ENCODE peak calls at places on chromosomes 3 and 15, in eight cellular contexts. Y is PC-3; G is CD4-positive, CD25-positive, alpha-beta regulatory T cell; D is A673; A is Panc1; N is tibial artery; Q is CD8-positive, alpha-beta memory T cell; K is fibroblast of lung. I is an unnamed sample.

GRCh38 chr15:57703387-57703786 is 3.1 kb upstream of the POLR2M start:
- DNase-seq in D (no peak), Y (peak; percentile 70), N (no peak), G (no peak), A (no peak), Q (peak; percentile 26), K (peak; percentile 61), I (no peak)

GRCh38 chr3:188915137-188915536 is 256.6 kb upstream of the TPRG1 start:
- DNase-seq in N (no peak), Y (no peak), A (no peak), K (peak; percentile 66), Q (no peak), D (no peak), G (no peak), I (no peak)

GRCh38 chr15:99283739-99284138 is 32.5 kb downstream of the LRRC28 start:
- DNase-seq in A (no peak), G (no peak), Y (no peak), K (no peak), N (no peak), D (no peak), Q (no peak), I (no peak)

GRCh38 chr3:124986153-124987143 is 51.9 kb upstream of the MUC13 start:
- DNase-seq in D (peak; percentile 89), Q (no peak), A (no peak), N (peak; percentile 40), G (no peak), Y (peak; percentile 89), K (peak; percentile 98), I (no peak)

GRCh38 chr3:13280856-13281656 is 139.1 kb downstream of the NUP210 start:
- DNase-seq in Q (no peak), K (no peak), A (no peak), G (no peak), D (no peak), N (no peak), Y (no peak), I (no peak)

GRCh38 chr3:193772389-193772788 is 179.4 kb downstream of the OPA1 start:
- DNase-seq in G (no peak), N (no peak), K (no peak), Q (no peak), D (no peak), Y (no peak), A (no peak), I (no peak)

GRCh38 chr15:90960316-90961091 is 5.8 kb downstream of the RCCD1 start:
- DNase-seq in Q (no peak), N (no peak), Y (no peak), D (no peak), K (no peak), A (no peak), G (no peak), I (no peak)

GRCh38 chr3:38585791-38586420 is 63.6 kb downstream of the SCN5A start:
- DNase-seq in Q (no peak), N (peak; percentile 11), D (no peak), A (no peak), Y (no peak), G (no peak), K (no peak), I (no peak)

GRCh38 chr3:128011140-128011539 is 41.1 kb upstream of the SEC61A1 start:
- DNase-seq in Q (no peak), A (no peak), D (peak; percentile 65), N (no peak), K (peak; percentile 29), G (no peak), Y (peak; percentile 70), I (no peak)

DNA sequence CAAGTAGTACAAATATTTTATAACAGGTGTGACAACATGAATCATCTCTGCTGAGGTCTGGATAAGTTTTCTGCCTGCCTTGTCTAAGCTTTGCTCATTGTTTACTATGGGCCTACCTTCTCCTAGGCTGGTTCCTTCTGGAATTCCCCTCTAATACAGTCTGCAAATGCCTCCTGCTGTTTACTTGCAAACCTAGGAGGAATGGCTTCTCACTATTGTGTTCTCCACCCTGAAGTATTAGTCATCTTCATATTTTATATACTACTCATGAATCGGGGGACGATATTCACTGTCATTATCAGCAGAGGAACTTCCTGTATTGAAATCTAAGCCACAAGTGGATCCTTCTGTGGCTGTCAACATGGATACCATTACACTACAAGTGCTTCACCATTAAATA is 154.8 kb downstream of the PLCL2 start:
- DNase-seq in A (peak; percentile 81), K (peak; percentile 96), N (no peak), G (no peak), D (peak; percentile 39), Y (peak; percentile 98), Q (no peak), I (no peak)
- H3K27ac ChIP-seq in A (no peak overlapping the region), K (no peak overlapping the region), N (no peak overlapping the region), G (no peak overlapping the region), D (no peak overlapping the region), Y (peak overlapping the region; percentile 96), Q (no peak overlapping the region), I (no peak overlapping the region)

GRCh38 chr15:25051399-25052154 is 96.8 kb downstream of the SNRPN start:
- DNase-seq in Q (no peak), D (no peak), G (no peak), Y (no peak), A (no peak), N (no peak), K (no peak), I (no peak)

GRCh38 chr15:25054329-25054728 is 99.5 kb downstream of the SNRPN start:
- DNase-seq in D (no peak), N (no peak), Y (no peak), G (no peak), Q (no peak), K (no peak), A (no peak), I (no peak)

GRCh38 chr15:25052191-25052999 is 97.6 kb downstream of the SNRPN start:
- DNase-seq in K (no peak), D (no peak), A (no peak), Q (no peak), G (no peak), N (no peak), Y (no peak), I (peak; percentile 40)

GRCh38 chr15:25054943-25055342 is 100.2 kb downstream of the SNRPN start:
- DNase-seq in G (no peak), Y (no peak), Q (no peak), N (no peak), D (no peak), K (no peak), A (no peak), I (no peak)

GRCh38 chr15:25053000-25053815 is 98.4 kb downstream of the SNRPN start:
- DNase-seq in G (no peak), K (no peak), Y (no peak), A (no peak), Q (no peak), N (no peak), D (no peak), I (no peak)
- H3K9me3 ChIP-seq in G (peaks cover 82% of the 10 kb centered on the region), K (peaks cover 19% of the 10 kb centered on the region), Y (peaks cover 76% of the 10 kb centered on the region), A (peaks cover 76% of the 10 kb centered on the region), Q (peaks cover 86% of the 10 kb centered on the region), N (peaks cover 100% of the 10 kb centered on the region), D (peaks cover 89% of the 10 kb centered on the region), I (peaks cover 76% of the 10 kb centered on the region)

DNA sequence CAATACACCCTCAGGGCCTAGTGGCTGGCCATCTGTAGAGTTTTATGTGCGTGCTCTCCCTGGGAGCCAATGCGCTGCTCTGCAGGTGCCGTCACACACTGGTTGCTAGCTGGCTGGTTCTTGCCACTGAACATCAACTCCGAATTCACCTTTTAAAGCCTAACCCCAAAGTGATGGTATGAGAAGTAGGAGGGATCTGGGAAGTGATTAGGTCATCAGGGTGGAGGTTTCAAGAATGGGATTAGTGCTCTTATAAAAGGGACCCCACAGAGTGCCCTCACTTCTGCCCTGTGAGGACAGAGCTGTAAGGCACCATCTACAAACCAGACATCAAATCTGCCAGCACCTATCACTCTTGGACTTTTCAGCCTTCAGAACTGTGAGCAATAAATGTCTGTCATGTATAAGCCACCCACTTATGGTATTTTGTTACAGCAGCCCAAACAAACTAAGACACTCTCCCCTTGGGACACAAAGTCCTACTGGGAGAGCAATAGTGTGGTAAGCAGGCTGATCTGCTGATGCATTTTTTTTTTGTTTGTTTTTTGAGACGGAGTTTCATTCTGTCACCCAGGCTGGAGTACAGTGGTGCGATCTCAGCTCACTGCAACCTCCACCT is 20.3 kb downstream of the RGMA start:
- DNase-seq in D (peak; percentile 8), A (no peak), K (no peak), Y (no peak), N (no peak), Q (no peak), G (no peak), I (no peak)
- H3K4me1 ChIP-seq in D (peaks cover 13% of the 10 kb centered on the region), A (peaks cover 7% of the 10 kb centered on the region), K (no peaks in the 10 kb centered on the region), Y (peaks cover 23% of the 10 kb centered on the region), N (peaks cover 35% of the 10 kb centered on the region), Q (peaks cover 8% of the 10 kb centered on the region), G (no peaks in the 10 kb centered on the region), I (peaks cover 13% of the 10 kb centered on the region)

DNA sequence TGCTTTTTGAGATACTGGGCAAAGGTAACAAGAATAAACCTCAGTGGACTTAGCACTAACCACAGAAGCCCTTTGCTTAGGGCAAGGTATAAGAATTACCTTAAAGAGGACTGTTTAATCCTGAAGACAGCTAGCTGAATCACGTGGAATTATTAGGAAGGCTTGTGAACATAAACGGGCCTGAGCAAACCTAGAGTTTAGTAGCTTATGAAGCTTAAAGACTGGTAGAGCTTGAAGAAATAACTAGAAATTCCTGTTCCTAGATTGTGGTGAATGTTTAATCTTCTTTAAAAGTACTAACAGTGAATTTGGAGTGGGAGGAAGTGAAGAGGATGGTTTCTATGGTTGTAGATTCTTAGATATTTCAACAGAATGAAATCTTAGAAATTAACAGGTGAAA is 428.9 kb upstream of the THRB start:
- DNase-seq in Y (no peak), D (no peak), G (no peak), Q (no peak), A (no peak), N (no peak), K (no peak), I (no peak)
- H3K27ac ChIP-seq in Y (no peak overlapping the region), D (no peak overlapping the region), G (no peak overlapping the region), Q (no peak overlapping the region), A (no peak overlapping the region), N (no peak overlapping the region), K (no peak overlapping the region), I (no peak overlapping the region)

GRCh38 chr15:31156226-31156625 is 54.7 kb upstream of the TRPM1 start:
- DNase-seq in Y (no peak), Q (no peak), D (no peak), G (no peak), K (no peak), N (no peak), A (no peak), I (no peak)

GRCh38 chr15:31155136-31155535 is 53.6 kb upstream of the TRPM1 start:
- DNase-seq in K (no peak), Q (no peak), A (no peak), N (no peak), D (no peak), Y (no peak), G (no peak), I (no peak)

GRCh38 chr15:31158858-31159569 is 57.5 kb upstream of the TRPM1 start:
- DNase-seq in D (no peak), Y (no peak), G (no peak), Q (no peak), N (no peak), K (no peak), A (no peak), I (no peak)

GRCh38 chr15:31157644-31158069 is 56.1 kb upstream of the TRPM1 start:
- DNase-seq in D (no peak), A (no peak), Y (no peak), Q (no peak), K (no peak), G (no peak), N (no peak), I (peak; percentile 89)

DNA sequence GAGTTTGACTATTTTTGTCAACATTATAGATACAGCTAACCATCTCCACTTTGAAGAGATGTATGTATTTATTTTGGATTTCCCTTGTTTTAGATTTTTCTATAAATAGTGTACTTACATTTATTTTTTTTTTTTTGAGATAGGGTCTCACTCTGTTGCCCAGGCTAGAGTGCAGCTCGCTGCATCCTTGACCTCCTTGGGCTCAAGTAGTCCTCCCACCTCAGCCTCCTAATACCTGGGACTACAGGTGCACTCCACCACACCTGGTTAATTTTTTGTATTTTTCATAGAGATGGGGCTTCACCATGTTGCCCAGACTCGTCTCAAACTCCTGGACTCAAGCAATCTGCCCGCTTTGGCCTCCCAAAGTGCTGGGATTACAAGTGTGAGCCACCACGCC is 55.3 kb upstream of the TRPM1 start:
- DNase-seq in Y (no peak), G (no peak), Q (no peak), D (no peak), N (no peak), A (no peak), K (no peak), I (no peak)
- H3K9me3 ChIP-seq in Y (no peaks in the 10 kb centered on the region), G (no peaks in the 10 kb centered on the region), Q (no peaks in the 10 kb centered on the region), D (no peaks in the 10 kb centered on the region), N (no peaks in the 10 kb centered on the region), A (no peaks in the 10 kb centered on the region), K (no peaks in the 10 kb centered on the region), I (no peaks in the 10 kb centered on the region)